ENCODE peak calls at places on chromosomes 1 and 21, in seven cellular contexts. K is cardiac muscle cell, O is left ventricle myocardium inferior, T is ovary, S is RWPE2, P is pancreas, A is dorsolateral prefrontal cortex. L is an unnamed sample. For H3K27me3, the result is how much of the 10 kb centered on the place peaks cover.

GRCh38 chr1:31182352-31182751 is 57.3 kb downstream of the NKAIN1 start:
- DNase-seq in K (peak), O (peak), T (peak), S (peak), P (peak), A (peak), L (peak)

GRCh38 chr1:35505911-35506798 is 51.0 kb downstream of the KIAA0319L start:
- DNase-seq in K (peak), O (no peak), T (no peak), S (no peak), P (no peak), A (no peak), L (peak)

GRCh38 chr1:41874350-41874749 is 44.4 kb downstream of the HIVEP3 start:
- DNase-seq in K (no peak), O (no peak), T (no peak), S (no peak), P (no peak), A (no peak), L (no peak)

GRCh38 chr1:15012822-15013221 is 140.7 kb upstream of the TMEM51 start:
- DNase-seq in K (no peak), O (no peak), T (no peak), S (no peak), P (no peak), A (no peak), L (no peak)

GRCh38 chr1:9112961-9113880 is 15.7 kb downstream of the GPR157 start:
- DNase-seq in K (no peak), O (no peak), T (peak), S (no peak), P (no peak), A (no peak), L (peak)

GRCh38 chr1:91026777-91027176 is 4.9 kb upstream of the ZNF644 start:
- DNase-seq in K (peak), O (no peak), T (no peak), S (no peak), P (no peak), A (no peak), L (peak)

GRCh38 chr1:1342061-1342562 is 7.1 kb downstream of the DVL1 start:
- DNase-seq in K (no peak), O (no peak), T (no peak), S (no peak), P (no peak), A (no peak), L (no peak)

GRCh38 chr1:48469616-48470500 is 2.1 kb downstream of the SPATA6 start:
- DNase-seq in K (peak), O (peak), T (peak), S (no peak), P (peak), A (peak), L (peak)

GRCh38 chr1:31562707-31563360 is 13.5 kb upstream of the TINAGL1 start:
- DNase-seq in K (no peak), O (no peak), T (no peak), S (no peak), P (no peak), A (no peak), L (peak)

GRCh38 chr1:164725401-164725800 is 166.4 kb downstream of the PBX1 start:
- DNase-seq in K (peak), O (no peak), T (no peak), S (no peak), P (no peak), A (no peak), L (no peak)

GRCh38 chr1:228004887-228005462 is 1.8 kb upstream of the WNT3A start:
- DNase-seq in K (no peak), O (no peak), T (peak), S (no peak), P (no peak), A (no peak), L (no peak)

GRCh38 chr1:175193339-175193950 is 869 bp upstream of the KIAA0040 start:
- DNase-seq in K (no peak), O (no peak), T (no peak), S (no peak), P (no peak), A (no peak), L (peak)

GRCh38 chr1:38558476-38559179 is 300.9 kb downstream of the RRAGC start:
- DNase-seq in K (no peak), O (no peak), T (no peak), S (no peak), P (no peak), A (no peak), L (no peak)

GRCh38 chr1:82646336-82646735 is 845.6 kb downstream of the ADGRL2 start:
- DNase-seq in K (no peak), O (no peak), T (no peak), S (no peak), P (no peak), A (no peak), L (no peak)

GRCh38 chr1:228477263-228477662 is 9.9 kb upstream of the RNF187 start:
- DNase-seq in K (no peak), O (no peak), T (no peak), S (no peak), P (no peak), A (no peak), L (no peak)

GRCh38 chr1:202725541-202725940 is 15.3 kb upstream of the SYT2 start:
- DNase-seq in K (no peak), O (no peak), T (no peak), S (no peak), P (no peak), A (no peak), L (no peak)
- H3K27ac ChIP-seq in K (peak), O (no peak), T (no peak), S (no peak), P (no peak), A (no peak), L (no peak)

DNA sequence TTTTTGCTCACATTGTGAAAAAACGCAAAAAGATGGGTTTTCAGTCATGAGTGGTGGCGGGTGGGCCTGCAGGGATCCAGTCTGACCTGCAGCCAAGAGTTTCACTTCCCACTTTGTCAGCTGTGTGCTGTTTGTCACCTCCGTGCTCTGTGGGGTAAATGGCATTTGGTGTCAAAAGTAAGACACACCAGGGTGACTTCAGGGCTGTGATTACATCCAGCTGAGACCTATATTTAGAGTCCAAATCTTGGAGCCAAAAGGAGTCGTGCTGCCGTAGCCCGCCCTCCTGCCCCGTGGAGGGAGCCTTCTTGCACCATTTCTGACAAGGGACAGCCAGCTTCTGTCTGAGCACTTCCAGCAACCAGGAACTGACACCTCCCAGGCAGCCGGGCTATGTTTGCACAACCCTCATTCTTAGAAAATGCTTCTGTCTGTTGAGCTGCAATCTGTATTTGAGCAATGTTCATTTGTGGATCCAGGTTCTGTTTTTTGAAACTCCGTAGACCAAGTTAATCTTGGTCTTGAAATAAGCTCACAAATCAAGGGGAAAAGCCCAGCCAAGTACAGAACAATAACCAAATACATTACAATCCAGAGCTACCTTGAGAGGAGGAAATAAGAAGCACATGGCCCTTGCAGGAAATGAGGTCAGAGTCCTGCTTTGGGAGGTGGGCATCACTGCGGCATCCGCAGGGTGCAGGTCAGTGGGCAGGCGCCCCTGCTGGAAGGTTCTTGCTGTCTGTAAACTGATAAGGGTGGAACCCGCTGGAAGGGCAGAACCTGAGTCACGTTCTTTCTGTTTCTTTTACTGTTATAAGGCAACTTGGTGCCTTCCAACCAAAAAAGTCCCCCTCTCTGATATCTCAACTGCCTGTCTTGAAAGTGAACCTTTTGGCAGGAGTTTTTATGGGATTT is 14.4 kb downstream of the ABCG1 start:
- DNase-seq in K (peak), O (peak), T (no peak), S (no peak), P (no peak), A (peak), L (no peak)
- TF ChIP-seq CTCF in K (peak), O (peak), T (peak), S (no peak), P (no peak), A (no peak), L (peak)

DNA sequence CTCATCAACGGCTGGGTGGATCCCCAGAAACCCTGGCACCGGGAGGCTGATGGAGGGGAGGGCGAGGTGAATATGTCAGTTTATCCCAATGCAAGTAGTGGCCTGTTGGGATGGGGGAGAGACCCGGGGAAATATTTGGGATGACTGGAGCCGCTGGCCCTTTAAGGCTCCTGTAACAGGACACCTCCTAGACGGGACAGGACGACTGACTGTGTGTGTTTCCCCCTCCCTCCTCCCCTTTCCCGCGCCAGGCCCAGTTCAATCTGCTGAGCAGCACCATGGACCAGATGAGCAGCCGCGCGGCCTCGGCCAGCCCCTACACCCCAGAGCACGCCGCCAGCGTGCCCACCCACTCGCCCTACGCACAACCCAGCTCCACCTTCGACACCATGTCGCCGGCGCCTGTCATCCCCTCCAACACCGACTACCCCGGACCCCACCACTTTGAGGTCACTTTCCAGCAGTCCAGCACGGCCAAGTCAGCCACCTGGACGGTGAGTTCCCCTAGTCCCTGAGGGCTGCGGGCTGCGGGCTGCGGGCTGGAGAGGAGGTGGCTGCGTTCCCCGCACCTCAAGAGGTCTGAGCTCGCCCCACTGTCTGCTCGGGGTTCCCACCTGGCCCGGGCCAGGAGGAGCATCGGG is 44.8 kb upstream of the CCDC27 start:
- DNase-seq in K (no peak), O (no peak), T (no peak), S (no peak), P (no peak), A (no peak), L (peak)
- H3K27me3 ChIP-seq in K (under half), O (half or more), T (under half), S (under half), P (under half), A (under half), L (under half)

DNA sequence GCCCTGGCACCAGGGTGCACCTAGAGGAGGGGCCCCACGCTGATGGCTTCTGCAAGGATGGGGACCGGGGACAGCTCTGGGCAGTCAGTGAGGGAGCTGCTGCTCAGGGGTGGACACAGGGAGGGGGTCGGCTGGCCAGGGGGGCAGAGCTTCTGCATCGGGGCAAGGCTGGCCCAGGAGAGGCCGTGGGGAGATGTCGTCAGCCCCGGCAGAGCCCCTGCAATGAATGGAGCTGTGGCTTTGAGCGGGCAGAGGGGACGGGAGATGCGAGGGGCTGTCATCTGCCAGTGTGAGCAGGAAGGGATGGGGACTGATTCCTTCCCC is 31.8 kb downstream of the SLX9 start:
- DNase-seq in K (no peak), O (no peak), T (no peak), S (no peak), P (peak), A (no peak), L (no peak)
- H3K27ac ChIP-seq in K (no peak), O (no peak), T (no peak), S (no peak), P (no peak), A (no peak), L (no peak)

GRCh38 chr1:64127297-64127696 is 76.1 kb upstream of the UBE2U start:
- DNase-seq in K (no peak), O (no peak), T (no peak), S (no peak), P (no peak), A (no peak), L (no peak)
- TF ChIP-seq CTCF in K (no peak), O (no peak), T (no peak), S (no peak), P (no peak), A (no peak), L (no peak)

GRCh38 chr1:204302769-204303168 is 57.0 kb downstream of the PLEKHA6 start:
- DNase-seq in K (no peak), O (no peak), T (no peak), S (no peak), P (no peak), A (no peak), L (no peak)
- H3K27me3 ChIP-seq in K (under half), O (under half), T (under half), S (under half), P (under half), A (under half), L (under half)

DNA sequence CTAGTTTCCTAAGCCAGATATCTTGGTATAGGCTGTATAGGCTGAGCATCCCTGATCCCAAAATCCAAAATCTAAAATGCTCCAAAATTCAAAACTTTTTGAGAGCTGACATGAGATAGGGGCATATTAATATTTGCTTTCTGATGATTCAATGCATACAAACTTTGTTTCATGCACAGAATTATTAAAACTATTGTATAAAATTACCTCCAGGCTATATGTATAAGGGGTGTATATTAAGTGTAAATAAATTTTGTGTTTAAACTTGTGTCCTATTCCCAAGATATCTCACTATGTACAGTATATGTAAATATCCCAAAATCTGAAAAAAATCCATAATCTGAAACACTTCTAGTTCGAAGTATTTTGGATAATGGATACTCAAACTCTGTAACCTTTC is 2.6 kb downstream of the WDR64 start:
- DNase-seq in K (no peak), O (no peak), T (no peak), S (no peak), P (no peak), A (no peak), L (no peak)
- H3K27ac ChIP-seq in K (no peak), O (no peak), T (peak), S (no peak), P (no peak), A (no peak), L (no peak)

GRCh38 chr1:11158291-11158690 is 30.9 kb upstream of the ANGPTL7 start:
- DNase-seq in K (no peak), O (no peak), T (no peak), S (no peak), P (no peak), A (no peak), L (no peak)
- TF ChIP-seq CTCF in K (no peak), O (no peak), T (no peak), S (peak), P (no peak), A (no peak), L (peak)

L was measured in foreskin keratinocyte.